ENCODE peak calls at places on chromosome 21, in seven cellular contexts. W is epithelial cell of esophagus, L is choroid plexus epithelial cell, G is right lobe of liver, R is BJ, D is lower lobe of right lung, P is IMR-90. E is an unnamed sample.

GRCh38 chr21:45537111-45537745 is 5.0 kb downstream of the SLC19A1 start:
- DNase-seq in W (no peak), D (peak; percentile 44), L (no peak), G (no peak), P (no peak), R (no peak), E (no peak)

GRCh38 chr21:45454924-45455315 is 50.0 kb downstream of the COL18A1 start:
- DNase-seq in L (peak; percentile 41), P (no peak), W (no peak), G (peak; percentile 42), R (no peak), D (no peak), E (no peak)

GRCh38 chr21:42216726-42217572 is 2.0 kb upstream of the ABCG1 start:
- DNase-seq in G (no peak), W (no peak), D (peak; percentile 24), L (no peak), P (no peak), R (no peak), E (no peak)

GRCh38 chr21:40793057-40793456 is 53.9 kb downstream of the DSCAM start:
- DNase-seq in R (peak; percentile 12), D (no peak), W (no peak), L (no peak), P (peak; percentile 10), G (peak; percentile 44), E (no peak)

GRCh38 chr21:29661672-29662442 is 277.9 kb downstream of the GRIK1 start:
- DNase-seq in G (no peak), D (no peak), R (no peak), P (no peak), L (no peak), W (no peak), E (no peak)

GRCh38 chr21:42514883-42515228 is 1.2 kb downstream of the SLC37A1 start:
- DNase-seq in L (no peak), D (no peak), G (no peak), P (no peak), R (no peak), W (peak; percentile 46), E (no peak)

GRCh38 chr21:46207006-46207919 is 21.3 kb downstream of the LSS start:
- DNase-seq in R (no peak), W (no peak), D (peak; percentile 43), L (no peak), P (no peak), G (peak; percentile 12), E (no peak)

GRCh38 chr21:44057960-44058651 is 46.0 kb downstream of the TRAPPC10 start:
- DNase-seq in W (no peak), P (peak; percentile 46), R (no peak), L (no peak), D (no peak), G (no peak), E (no peak)

GRCh38 chr21:42199488-42200463 is 19.2 kb upstream of the ABCG1 start:
- DNase-seq in G (no peak), L (peak; percentile 87), P (peak; percentile 77), R (peak; percentile 35), W (peak; percentile 88), D (no peak), E (peak; percentile 39)

GRCh38 chr21:42373181-42373907 is 7.0 kb upstream of the TFF1 start:
- DNase-seq in G (no peak), L (no peak), P (no peak), D (no peak), R (no peak), W (no peak), E (no peak)

GRCh38 chr21:45525153-45525909 is 16.9 kb downstream of the SLC19A1 start:
- DNase-seq in W (no peak), P (no peak), D (peak; percentile 75), L (peak; percentile 7), R (no peak), G (peak; percentile 93), E (no peak)

GRCh38 chr21:44993321-44994015 is 53.6 kb downstream of the SLX9 start:
- DNase-seq in G (no peak), R (no peak), D (peak; percentile 40), P (no peak), L (no peak), W (no peak), E (no peak)

GRCh38 chr21:19557046-19557445 is 1153.5 kb upstream of the TMPRSS15 start:
- DNase-seq in W (no peak), P (no peak), G (no peak), D (no peak), L (no peak), R (no peak), E (no peak)

GRCh38 chr21:43911015-43911934 is 46.3 kb downstream of the AGPAT3 start:
- DNase-seq in G (peak; percentile 85), W (no peak), L (peak; percentile 42), R (no peak), P (no peak), D (peak; percentile 84), E (no peak)

GRCh38 chr21:45330075-45330781 is 42.5 kb upstream of the POFUT2 start:
- DNase-seq in D (peak; percentile 89), R (peak; percentile 46), W (peak; percentile 74), G (peak; percentile 87), P (peak; percentile 88), L (peak; percentile 88), E (peak; percentile 67)

GRCh38 chr21:29299046-29299905 is 554 bp downstream of the BACH1 start:
- DNase-seq in P (peak; percentile 65), W (peak; percentile 54), L (peak; percentile 69), D (peak; percentile 81), G (peak; percentile 71), R (no peak), E (no peak)

GRCh38 chr21:45935628-45936027 is 45.9 kb upstream of the COL6A1 start:
- DNase-seq in P (peak; percentile 63), G (no peak), D (no peak), L (peak; percentile 71), R (no peak), W (peak; percentile 13), E (no peak)

GRCh38 chr21:41647806-41648561 is 118.9 kb downstream of the RIPK4 start:
- DNase-seq in L (no peak), R (no peak), P (no peak), G (no peak), W (no peak), D (no peak), E (no peak)

GRCh38 chr21:9753943-9754342 is 767.4 kb upstream of the TPTE start:
- DNase-seq in R (no peak), W (no peak), D (no peak), L (no peak), G (no peak), P (no peak), E (no peak)

GRCh38 chr21:37000381-37000780 is 6.1 kb upstream of the RIPPLY3 start:
- DNase-seq in G (no peak), R (no peak), P (no peak), D (no peak), L (peak; percentile 33), W (no peak), E (no peak)
- TF ChIP-seq CTCF in G (no peak), R (no peak), P (no peak), D (no peak), L (peak; percentile 25), W (peak; percentile 10), E (no peak)

GRCh38 chr21:37372127-37372731 is 5.7 kb downstream of the DYRK1A start:
- DNase-seq in P (no peak), D (no peak), W (no peak), R (no peak), L (no peak), G (no peak), E (no peak)

GRCh38 chr21:37368536-37369279 is 2.1 kb downstream of the DYRK1A start:
- DNase-seq in D (no peak), R (no peak), L (peak; percentile 23), G (no peak), W (peak; percentile 89), P (peak; percentile 48), E (no peak)

GRCh38 chr21:37369307-37369854 is 2.8 kb downstream of the DYRK1A start:
- DNase-seq in L (no peak), D (no peak), W (no peak), P (no peak), G (no peak), R (no peak), E (no peak)

GRCh38 chr21:37370152-37371040 is 3.8 kb downstream of the DYRK1A start:
- DNase-seq in L (peak; percentile 78), W (peak; percentile 65), G (no peak), R (no peak), D (no peak), P (peak; percentile 85), E (no peak)

DNA sequence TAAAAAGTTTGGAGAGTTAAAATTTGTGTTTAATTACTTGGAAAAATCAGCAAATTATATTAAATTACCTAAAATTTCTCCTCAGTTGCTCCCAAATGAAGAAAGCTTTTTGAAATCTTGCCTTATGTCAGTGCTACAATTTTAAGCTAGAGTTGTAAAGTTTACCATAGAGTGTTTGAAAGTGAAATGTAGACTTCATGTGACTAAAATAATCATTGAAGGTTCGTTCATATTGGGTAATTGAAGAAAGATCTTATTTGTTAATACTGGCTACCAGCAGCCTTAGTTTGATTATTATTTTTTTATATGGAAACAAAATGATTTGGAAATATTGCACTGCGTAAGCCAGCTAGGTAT is 4.4 kb downstream of the DYRK1A start:
- DNase-seq in G (no peak), L (no peak), W (no peak), R (no peak), P (no peak), D (no peak), E (no peak)
- H3K4me3 ChIP-seq in G (no peak overlapping the region), L (peak overlapping the region; percentile 47), W (peak overlapping the region; percentile 86), R (no peak overlapping the region), P (no peak overlapping the region), D (no peak overlapping the region), E (no peak overlapping the region)

DNA sequence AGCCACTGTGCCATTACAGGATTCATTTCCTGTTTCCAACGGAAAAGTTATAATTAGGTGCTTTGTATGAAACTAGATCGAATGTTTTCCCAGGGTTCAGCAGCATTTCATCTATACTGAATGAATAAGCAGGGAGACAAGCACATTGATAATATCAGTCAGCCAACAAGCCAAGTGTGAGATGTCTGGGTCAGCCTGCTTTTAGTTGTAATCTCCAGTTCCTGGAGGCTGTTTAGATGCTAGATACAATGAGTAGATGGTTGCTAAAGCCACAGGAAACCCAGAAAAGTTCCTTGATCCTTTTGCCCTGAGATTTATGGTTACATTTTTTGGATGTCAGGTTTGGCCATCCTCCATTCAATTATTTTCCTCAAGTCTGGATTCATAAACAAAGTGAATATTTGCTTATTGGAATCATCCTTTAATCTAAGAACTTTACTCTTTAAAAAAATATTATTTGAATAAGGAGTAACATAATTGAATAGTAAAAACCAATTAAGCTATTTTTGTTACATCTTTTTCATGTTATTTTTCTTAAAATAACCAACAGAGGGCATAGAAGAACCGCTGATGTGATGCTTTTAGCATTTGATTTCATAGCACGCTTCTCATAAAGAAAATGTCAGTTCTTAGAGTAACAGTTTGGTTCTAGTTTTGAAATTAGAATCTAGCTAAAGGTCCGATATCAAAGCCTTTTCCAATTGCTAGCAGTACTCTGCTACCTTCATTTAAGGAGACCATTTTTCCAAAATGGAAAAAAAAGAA is 76.6 kb downstream of the HSPA13 start:
- DNase-seq in R (no peak), P (peak; percentile 3), L (peak; percentile 39), W (peak; percentile 41), G (no peak), D (no peak), E (no peak)
- TF ChIP-seq CTCF in R (no peak), P (peak; percentile 23), L (no peak), W (peak; percentile 30), G (peak; percentile 16), D (no peak), E (no peak)

DNA sequence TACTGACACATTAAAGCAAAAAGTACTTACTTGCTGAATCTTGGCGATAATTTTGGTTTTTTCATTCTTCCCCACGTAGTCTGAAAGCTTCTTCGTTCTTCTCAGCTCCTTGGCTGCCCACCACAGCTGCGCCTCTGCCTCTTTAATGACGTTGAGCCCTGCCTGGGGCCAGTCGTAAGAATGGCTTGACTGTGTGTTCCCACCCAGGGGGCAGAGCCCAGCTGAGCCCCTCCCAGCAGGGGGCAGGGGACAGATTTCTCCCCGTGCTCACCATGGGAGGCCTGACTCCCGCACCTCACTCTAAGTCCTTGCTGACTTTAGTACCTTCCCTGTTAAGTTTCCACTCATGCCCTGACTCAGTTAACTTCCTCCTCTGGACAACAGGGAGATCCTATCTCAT is 9.0 kb downstream of the CFAP298 start:
- DNase-seq in L (no peak), P (no peak), R (no peak), W (no peak), G (no peak), D (no peak), E (no peak)
- H3K4me3 ChIP-seq in L (no peak overlapping the region), P (no peak overlapping the region), R (no peak overlapping the region), W (no peak overlapping the region), G (no peak overlapping the region), D (no peak overlapping the region), E (no peak overlapping the region)

E was measured in AG09309.